ENCODE peak calls at places on chromosome 7, in five cellular contexts. One of them, this sample, is unnamed.

GRCh38 chr7:99497771-99498545 is 2.1 kb downstream of the ZNF394 start:
- DNase-seq in amygdala: no peak
- DNase-seq in activated T-cell treated with anti-CD3 and anti-CD28 coated beads, Interleukin-2, amount 50 U/mL, for 4 hours: no peak
- DNase-seq in dorsolateral prefrontal cortex: no peak
- DNase-seq in anterior cingulate cortex: no peak
- DNase-seq in this sample: no peak

GRCh38 chr7:2612445-2613112 is 19.2 kb upstream of the TTYH3 start:
- DNase-seq in activated T-cell treated with anti-CD3 and anti-CD28 coated beads, Interleukin-2, amount 50 U/mL, for 4 hours: no peak
- DNase-seq in dorsolateral prefrontal cortex: no peak
- DNase-seq in amygdala: no peak
- DNase-seq in anterior cingulate cortex: no peak
- DNase-seq in this sample: no peak

GRCh38 chr7:134742688-134743350 is 36.6 kb upstream of the CALD1 start:
- DNase-seq in anterior cingulate cortex: no peak
- DNase-seq in activated T-cell treated with anti-CD3 and anti-CD28 coated beads, Interleukin-2, amount 50 U/mL, for 4 hours: no peak
- DNase-seq in amygdala: no peak
- DNase-seq in dorsolateral prefrontal cortex: no peak
- DNase-seq in this sample: no peak

GRCh38 chr7:42883950-42884349 is 27.9 kb downstream of the C7orf25 start:
- DNase-seq in dorsolateral prefrontal cortex: peak; percentile 49
- DNase-seq in amygdala: no peak
- DNase-seq in activated T-cell treated with anti-CD3 and anti-CD28 coated beads, Interleukin-2, amount 50 U/mL, for 4 hours: no peak
- DNase-seq in anterior cingulate cortex: peak; percentile 65
- DNase-seq in this sample: no peak

GRCh38 chr7:129225931-129226572 is 1.2 kb downstream of the AHCYL2 start:
- DNase-seq in anterior cingulate cortex: no peak
- DNase-seq in amygdala: no peak
- DNase-seq in dorsolateral prefrontal cortex: no peak
- DNase-seq in activated T-cell treated with anti-CD3 and anti-CD28 coated beads, Interleukin-2, amount 50 U/mL, for 4 hours: no peak
- DNase-seq in this sample: peak; percentile 45

GRCh38 chr7:79782256-79782655 is 328.8 kb upstream of the MAGI2 start:
- DNase-seq in amygdala: no peak
- DNase-seq in activated T-cell treated with anti-CD3 and anti-CD28 coated beads, Interleukin-2, amount 50 U/mL, for 4 hours: no peak
- DNase-seq in anterior cingulate cortex: no peak
- DNase-seq in dorsolateral prefrontal cortex: no peak
- DNase-seq in this sample: no peak

GRCh38 chr7:44131173-44132009 is 8.0 kb upstream of the POLD2 start:
- DNase-seq in dorsolateral prefrontal cortex: no peak
- DNase-seq in amygdala: no peak
- DNase-seq in anterior cingulate cortex: no peak
- DNase-seq in activated T-cell treated with anti-CD3 and anti-CD28 coated beads, Interleukin-2, amount 50 U/mL, for 4 hours: no peak
- DNase-seq in this sample: no peak

GRCh38 chr7:49893131-49893530 is 119.7 kb downstream of the VWC2 start:
- DNase-seq in dorsolateral prefrontal cortex: no peak
- DNase-seq in amygdala: no peak
- DNase-seq in activated T-cell treated with anti-CD3 and anti-CD28 coated beads, Interleukin-2, amount 50 U/mL, for 4 hours: no peak
- DNase-seq in anterior cingulate cortex: no peak
- DNase-seq in this sample: no peak

GRCh38 chr7:96591159-96591899 is 118.3 kb downstream of the SEM1 start:
- DNase-seq in amygdala: no peak
- DNase-seq in activated T-cell treated with anti-CD3 and anti-CD28 coated beads, Interleukin-2, amount 50 U/mL, for 4 hours: no peak
- DNase-seq in dorsolateral prefrontal cortex: no peak
- DNase-seq in anterior cingulate cortex: no peak
- DNase-seq in this sample: no peak

GRCh38 chr7:143258830-143259229 is 4.4 kb upstream of the GSTK1 start:
- DNase-seq in activated T-cell treated with anti-CD3 and anti-CD28 coated beads, Interleukin-2, amount 50 U/mL, for 4 hours: no peak
- DNase-seq in anterior cingulate cortex: no peak
- DNase-seq in amygdala: no peak
- DNase-seq in dorsolateral prefrontal cortex: no peak
- DNase-seq in this sample: no peak

GRCh38 chr7:105355701-105356100 is 33.0 kb downstream of the SRPK2 start:
- DNase-seq in dorsolateral prefrontal cortex: no peak
- DNase-seq in anterior cingulate cortex: no peak
- DNase-seq in activated T-cell treated with anti-CD3 and anti-CD28 coated beads, Interleukin-2, amount 50 U/mL, for 4 hours: no peak
- DNase-seq in amygdala: no peak
- DNase-seq in this sample: no peak

GRCh38 chr7:142001163-142001874 is 5.6 kb downstream of the MGAM start:
- DNase-seq in anterior cingulate cortex: no peak
- DNase-seq in amygdala: no peak
- DNase-seq in activated T-cell treated with anti-CD3 and anti-CD28 coated beads, Interleukin-2, amount 50 U/mL, for 4 hours: no peak
- DNase-seq in dorsolateral prefrontal cortex: no peak
- DNase-seq in this sample: no peak

GRCh38 chr7:36192050-36192824 is 39.2 kb downstream of the EEPD1 start:
- DNase-seq in activated T-cell treated with anti-CD3 and anti-CD28 coated beads, Interleukin-2, amount 50 U/mL, for 4 hours: no peak
- DNase-seq in anterior cingulate cortex: no peak
- DNase-seq in amygdala: no peak
- DNase-seq in dorsolateral prefrontal cortex: no peak
- DNase-seq in this sample: peak; percentile 29

GRCh38 chr7:127504715-127505114 is 80.7 kb downstream of the GCC1 start:
- DNase-seq in dorsolateral prefrontal cortex: no peak
- DNase-seq in activated T-cell treated with anti-CD3 and anti-CD28 coated beads, Interleukin-2, amount 50 U/mL, for 4 hours: peak; percentile 7
- DNase-seq in amygdala: no peak
- DNase-seq in anterior cingulate cortex: no peak
- DNase-seq in this sample: no peak

GRCh38 chr7:70596575-70596891 is 535.4 kb upstream of the GALNT17 start:
- DNase-seq in anterior cingulate cortex: no peak
- DNase-seq in dorsolateral prefrontal cortex: no peak
- DNase-seq in activated T-cell treated with anti-CD3 and anti-CD28 coated beads, Interleukin-2, amount 50 U/mL, for 4 hours: no peak
- DNase-seq in amygdala: no peak
- DNase-seq in this sample: no peak

GRCh38 chr7:137097111-137097510 is 228.7 kb downstream of the CHRM2 start:
- DNase-seq in dorsolateral prefrontal cortex: no peak
- DNase-seq in amygdala: no peak
- DNase-seq in anterior cingulate cortex: no peak
- DNase-seq in activated T-cell treated with anti-CD3 and anti-CD28 coated beads, Interleukin-2, amount 50 U/mL, for 4 hours: no peak
- DNase-seq in this sample: no peak

GRCh38 chr7:94344826-94345225 is 49.9 kb upstream of the COL1A2 start:
- DNase-seq in amygdala: no peak
- DNase-seq in activated T-cell treated with anti-CD3 and anti-CD28 coated beads, Interleukin-2, amount 50 U/mL, for 4 hours: no peak
- DNase-seq in dorsolateral prefrontal cortex: no peak
- DNase-seq in anterior cingulate cortex: no peak
- DNase-seq in this sample: no peak

GRCh38 chr7:49630513-49630912 is 142.9 kb upstream of the VWC2 start:
- DNase-seq in anterior cingulate cortex: no peak
- DNase-seq in dorsolateral prefrontal cortex: no peak
- DNase-seq in activated T-cell treated with anti-CD3 and anti-CD28 coated beads, Interleukin-2, amount 50 U/mL, for 4 hours: no peak
- DNase-seq in amygdala: no peak
- DNase-seq in this sample: no peak

GRCh38 chr7:17301491-17302101 is 3.1 kb downstream of the AHR start:
- DNase-seq in activated T-cell treated with anti-CD3 and anti-CD28 coated beads, Interleukin-2, amount 50 U/mL, for 4 hours: peak; percentile 42
- DNase-seq in dorsolateral prefrontal cortex: no peak
- DNase-seq in amygdala: no peak
- DNase-seq in anterior cingulate cortex: no peak
- DNase-seq in this sample: peak; percentile 53

GRCh38 chr7:144074374-144074773 is 4.8 kb downstream of the OR2A25 start:
- DNase-seq in anterior cingulate cortex: no peak
- DNase-seq in activated T-cell treated with anti-CD3 and anti-CD28 coated beads, Interleukin-2, amount 50 U/mL, for 4 hours: no peak
- DNase-seq in amygdala: no peak
- DNase-seq in dorsolateral prefrontal cortex: no peak
- DNase-seq in this sample: no peak

GRCh38 chr7:5470721-5471311 is 47.2 kb upstream of the TNRC18 start:
- DNase-seq in anterior cingulate cortex: peak; percentile 62
- DNase-seq in amygdala: no peak
- DNase-seq in dorsolateral prefrontal cortex: peak; percentile 72
- DNase-seq in activated T-cell treated with anti-CD3 and anti-CD28 coated beads, Interleukin-2, amount 50 U/mL, for 4 hours: no peak
- DNase-seq in this sample: no peak

GRCh38 chr7:127581716-127582115 is 3.7 kb downstream of the GCC1 start:
- DNase-seq in dorsolateral prefrontal cortex: no peak
- DNase-seq in anterior cingulate cortex: no peak
- DNase-seq in amygdala: no peak
- DNase-seq in activated T-cell treated with anti-CD3 and anti-CD28 coated beads, Interleukin-2, amount 50 U/mL, for 4 hours: no peak
- DNase-seq in this sample: no peak

This sample was measured in midbrain.